ENCODE peak calls at places on chromosomes 12 and 14, in ten cellular contexts. J, A, P, H, E, B, Z, L, D and C are unnamed samples.

GRCh38 chr12:132322206-132323132 is 6.9 kb downstream of the GALNT9 start:
- DNase-seq in J (no peak), H (no peak), A (no peak), D (peak), E (no peak), B (peak), P (no peak), L (no peak), Z (no peak), C (no peak)

GRCh38 chr14:37888234-37888633 is 292.8 kb downstream of the TTC6 start:
- DNase-seq in B (no peak), Z (no peak), P (no peak), D (no peak), A (no peak), L (no peak), H (no peak), E (no peak), J (no peak), C (no peak)

GRCh38 chr12:578743-579449 is 84.3 kb downstream of the NINJ2 start:
- DNase-seq in B (no peak), H (no peak), L (peak), A (no peak), D (no peak), J (no peak), Z (no peak), P (no peak), E (no peak), C (no peak)

GRCh38 chr12:124185970-124186686 is 108.8 kb upstream of the RFLNA start:
- DNase-seq in J (no peak), A (no peak), P (no peak), D (no peak), L (no peak), Z (peak), E (no peak), H (peak), B (peak), C (no peak)

GRCh38 chr12:67989184-67989965 is at the start of gene IFNG-AS1:
- DNase-seq in E (no peak), Z (no peak), A (no peak), J (no peak), L (no peak), H (no peak), P (no peak), B (no peak), D (no peak), C (no peak)

GRCh38 chr12:116382456-116382902 is 105.0 kb upstream of the MED13L start:
- DNase-seq in L (no peak), E (no peak), A (no peak), J (no peak), H (no peak), Z (peak), P (no peak), D (no peak), B (no peak), C (peak)

GRCh38 chr12:6979021-6979420 is 8.3 kb downstream of the EMG1 start:
- DNase-seq in E (no peak), P (no peak), B (no peak), J (no peak), L (no peak), A (no peak), D (no peak), H (no peak), Z (no peak), C (no peak)

GRCh38 chr14:24900281-24900868 is 149.6 kb downstream of the STXBP6 start:
- DNase-seq in L (no peak), Z (no peak), D (peak), A (peak), J (no peak), H (no peak), B (no peak), P (no peak), E (no peak), C (peak)

GRCh38 chr12:104763163-104763805 is 194.8 kb downstream of the SLC41A2 start:
- DNase-seq in D (no peak), Z (no peak), H (no peak), J (no peak), P (no peak), A (no peak), B (no peak), L (no peak), E (no peak), C (peak)

GRCh38 chr12:125142601-125143000 is 77.4 kb downstream of the AACS start:
- DNase-seq in D (no peak), J (no peak), B (no peak), E (no peak), Z (no peak), P (no peak), H (no peak), A (no peak), L (no peak), C (peak)

GRCh38 chr12:52566847-52567291 is 6.8 kb downstream of the KRT74 start:
- DNase-seq in D (no peak), L (no peak), B (peak), Z (no peak), J (no peak), P (no peak), H (no peak), A (no peak), E (peak), C (no peak)

GRCh38 chr14:21025374-21026151 is 702 bp upstream of the NDRG2 start:
- DNase-seq in A (no peak), H (peak), E (peak), D (no peak), J (no peak), P (peak), Z (peak), B (peak), L (peak), C (no peak)

GRCh38 chr12:123398177-123398916 is 14.4 kb downstream of the KMT5A start:
- DNase-seq in D (peak), B (no peak), Z (no peak), L (peak), A (peak), E (no peak), P (no peak), H (peak), J (peak), C (peak)

GRCh38 chr12:9273276-9273675 is 65.1 kb upstream of the PZP start:
- DNase-seq in L (no peak), D (peak), E (no peak), A (no peak), H (no peak), Z (no peak), B (no peak), P (no peak), J (no peak), C (peak)

GRCh38 chr14:92963301-92964123 is 40.6 kb downstream of the CHGA start:
- DNase-seq in Z (peak), D (peak), J (no peak), P (no peak), A (no peak), E (no peak), H (no peak), L (no peak), B (peak), C (no peak)

GRCh38 chr14:75566321-75566720 is 12.1 kb upstream of the FLVCR2 start:
- DNase-seq in E (no peak), H (no peak), J (no peak), A (no peak), L (no peak), Z (no peak), P (peak), D (no peak), B (no peak), C (peak)

GRCh38 chr14:51609251-51609986 is 42.3 kb upstream of the FRMD6 start:
- DNase-seq in L (no peak), J (no peak), Z (no peak), A (no peak), B (no peak), E (no peak), D (peak), H (no peak), P (no peak), C (no peak)

GRCh38 chr14:101461891-101462290 is 99.4 kb upstream of the DIO3 start:
- DNase-seq in E (no peak), B (peak), J (no peak), D (no peak), L (no peak), Z (no peak), P (no peak), A (no peak), H (peak), C (no peak)

GRCh38 chr12:115920395-115921183 is 356.9 kb downstream of the MED13L start:
- DNase-seq in E (no peak), P (no peak), Z (no peak), J (no peak), B (no peak), D (peak), L (no peak), H (no peak), A (no peak), C (no peak)

GRCh38 chr14:48333221-48333910 is 658.0 kb upstream of the MDGA2 start:
- DNase-seq in L (no peak), P (no peak), Z (no peak), D (no peak), J (no peak), B (no peak), A (no peak), E (no peak), H (no peak), C (no peak)

GRCh38 chr12:8033153-8034044 is 883 bp downstream of the FOXJ2 start:
- DNase-seq in P (no peak), Z (peak), A (no peak), J (peak), L (no peak), H (no peak), D (peak), E (peak), B (peak), C (peak)

GRCh38 chr12:110590059-110590458 is 6.9 kb upstream of the PPTC7 start:
- DNase-seq in Z (no peak), B (no peak), A (no peak), D (no peak), E (no peak), J (no peak), H (no peak), P (no peak), L (no peak), C (no peak)

GRCh38 chr12:110582286-110583136 is 607 bp downstream of the PPTC7 start:
- DNase-seq in P (peak), Z (peak), L (peak), J (peak), A (no peak), H (peak), B (peak), D (peak), E (peak), C (peak)

GRCh38 chr12:110583137-110584059 is at the start of gene PPTC7:
- DNase-seq in B (peak), P (peak), D (peak), E (peak), L (peak), A (peak), J (peak), H (peak), Z (peak), C (peak)

GRCh38 chr12:110581951-110582285 is 1.2 kb downstream of the PPTC7 start:
- DNase-seq in B (no peak), H (no peak), J (no peak), L (no peak), P (no peak), E (peak), A (no peak), D (no peak), Z (no peak), C (no peak)

GRCh38 chr12:110585231-110585799 is 2.2 kb upstream of the PPTC7 start:
- DNase-seq in H (no peak), Z (peak), B (no peak), D (peak), E (no peak), A (no peak), J (no peak), L (no peak), P (no peak), C (peak)
- H3K4me3 ChIP-seq in H (no peak), Z (no peak), B (no peak), D (no peak), E (no peak), A (no peak), J (no peak), L (no peak), P (no peak), C (no peak)

GRCh38 chr14:100164808-100165207 is 5.4 kb upstream of the DEGS2 start:
- DNase-seq in E (no peak), D (no peak), J (no peak), H (no peak), B (no peak), P (no peak), A (no peak), Z (no peak), L (no peak), C (no peak)

GRCh38 chr14:100170880-100171279 is 11.4 kb upstream of the DEGS2 start:
- DNase-seq in E (no peak), L (no peak), J (no peak), D (no peak), Z (no peak), H (no peak), A (no peak), P (no peak), B (no peak), C (no peak)

GRCh38 chr14:100168515-100168914 is 9.1 kb upstream of the DEGS2 start:
- DNase-seq in L (no peak), P (no peak), D (no peak), Z (no peak), J (no peak), A (no peak), H (no peak), E (peak), B (no peak), C (no peak)

GRCh38 chr14:100165376-100165775 is 5.9 kb upstream of the DEGS2 start:
- DNase-seq in J (peak), B (no peak), P (no peak), H (peak), D (no peak), Z (no peak), A (no peak), L (peak), E (no peak), C (no peak)

DNA sequence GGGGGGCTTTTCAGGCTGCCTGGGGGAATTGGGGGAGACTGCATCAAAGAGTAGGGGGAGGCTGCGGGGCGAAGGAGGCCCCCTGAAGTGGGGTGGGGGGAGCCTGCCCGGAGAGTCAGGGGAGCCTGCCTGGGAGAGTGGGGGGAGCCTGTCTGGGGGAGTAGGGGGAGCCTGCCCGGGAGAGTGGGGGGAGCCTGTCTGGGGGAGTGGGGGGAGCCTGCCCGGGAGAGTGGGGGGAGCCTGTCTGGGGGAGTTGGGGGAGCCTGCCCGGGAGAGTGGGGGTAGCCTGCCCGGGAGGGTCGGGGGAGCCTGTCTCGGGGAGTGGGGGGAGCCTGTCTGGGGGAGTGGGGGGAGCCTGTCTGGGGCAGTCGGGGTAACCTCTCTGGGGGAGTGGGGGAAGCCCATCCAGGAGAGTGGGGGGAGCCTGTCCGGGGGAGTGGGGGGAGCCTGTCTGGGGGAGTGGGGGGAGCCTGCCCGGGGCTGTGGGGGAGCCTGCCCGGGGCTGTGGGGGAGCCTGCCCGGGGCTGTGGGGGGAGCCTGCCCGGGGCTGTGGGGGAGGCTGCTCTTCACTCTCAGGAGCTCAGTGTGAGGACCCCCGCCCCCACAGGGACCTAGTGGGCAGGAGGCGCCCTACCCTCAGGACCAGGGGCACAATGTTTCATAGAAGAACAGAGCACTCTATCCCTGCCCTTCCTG is 6.5 kb upstream of the DEGS2 start:
- DNase-seq in Z (no peak), D (no peak), H (no peak), P (no peak), L (peak), A (no peak), E (peak), J (no peak), B (no peak), C (no peak)
- H3K4me3 ChIP-seq in Z (no peak), D (no peak), H (peak), P (peak), L (peak), A (no peak), E (peak), J (peak), B (peak), C (no peak)

GRCh38 chr12:77943466-77943865 is 112.8 kb downstream of the NAV3 start:
- DNase-seq in B (no peak), E (no peak), A (no peak), Z (no peak), L (no peak), D (peak), J (no peak), P (no peak), H (no peak), C (peak)

GRCh38 chr12:77940011-77940423 is 109.3 kb downstream of the NAV3 start:
- DNase-seq in E (no peak), Z (no peak), A (peak), D (peak), B (no peak), H (no peak), J (no peak), L (no peak), P (no peak), C (peak)

GRCh38 chr12:77941396-77941795 is 110.7 kb downstream of the NAV3 start:
- DNase-seq in D (peak), Z (no peak), P (no peak), L (no peak), B (no peak), H (no peak), E (no peak), J (no peak), A (no peak), C (no peak)

GRCh38 chr12:77938301-77938700 is 107.6 kb downstream of the NAV3 start:
- DNase-seq in Z (no peak), J (no peak), H (no peak), D (no peak), A (no peak), L (no peak), P (no peak), B (no peak), E (no peak), C (no peak)

DNA sequence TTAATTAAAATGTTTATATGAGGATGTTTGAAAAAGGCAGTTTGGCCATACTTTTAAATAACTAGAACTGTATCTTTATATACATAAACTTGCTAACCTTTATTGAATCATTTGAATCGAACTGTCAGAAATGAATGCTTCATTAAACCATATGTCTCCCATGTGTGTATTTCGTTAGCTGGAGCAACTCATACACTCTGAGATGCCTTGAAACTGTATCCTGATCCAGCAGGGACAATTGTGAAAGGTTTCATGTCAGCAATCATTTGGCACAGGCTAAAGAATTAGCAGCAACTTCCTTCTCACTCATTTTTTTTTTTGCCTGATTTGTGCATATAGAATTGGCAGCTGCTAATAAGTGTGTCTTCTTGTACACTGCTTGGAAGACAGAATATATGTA is 109.9 kb downstream of the NAV3 start:
- DNase-seq in E (no peak), A (no peak), B (no peak), Z (no peak), L (no peak), P (no peak), D (no peak), J (no peak), H (no peak), C (peak)
- H3K4me3 ChIP-seq in E (no peak), A (peak), B (no peak), Z (no peak), L (no peak), P (no peak), D (peak), J (no peak), H (no peak), C (peak)

GRCh38 chr14:105051182-105052109 is 13.8 kb downstream of the GPR132 start:
- DNase-seq in H (no peak), L (no peak), J (no peak), E (no peak), B (peak), A (no peak), Z (no peak), P (no peak), D (no peak), C (no peak)
- H3K4me3 ChIP-seq in H (no peak), L (no peak), J (no peak), E (no peak), B (no peak), A (no peak), Z (no peak), P (no peak), D (no peak), C (no peak)

DNA sequence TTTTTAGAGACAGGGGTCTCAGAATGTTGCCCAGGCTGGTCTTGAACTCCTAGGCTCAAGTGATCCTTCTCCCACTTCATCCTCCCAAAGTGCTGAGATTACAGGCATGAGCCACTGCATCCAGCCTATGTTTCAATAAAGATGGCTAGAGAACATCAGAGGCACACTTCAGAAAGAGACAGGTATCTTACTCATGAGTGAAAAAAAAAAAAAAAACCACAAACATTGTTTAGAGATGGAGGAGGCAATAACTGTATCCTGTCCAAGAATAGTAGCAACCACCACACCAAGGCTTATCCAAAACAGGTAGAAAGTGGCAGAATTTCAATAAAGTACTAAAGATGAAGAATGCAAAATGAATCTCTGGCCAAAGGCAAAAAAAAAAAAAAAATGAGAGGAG is 30.3 kb downstream of the EEA1 start:
- DNase-seq in E (no peak), D (no peak), B (no peak), H (no peak), J (no peak), Z (no peak), P (no peak), A (no peak), L (no peak), C (peak)
- H3K4me3 ChIP-seq in E (no peak), D (no peak), B (no peak), H (no peak), J (no peak), Z (no peak), P (no peak), A (no peak), L (no peak), C (no peak)

DNA sequence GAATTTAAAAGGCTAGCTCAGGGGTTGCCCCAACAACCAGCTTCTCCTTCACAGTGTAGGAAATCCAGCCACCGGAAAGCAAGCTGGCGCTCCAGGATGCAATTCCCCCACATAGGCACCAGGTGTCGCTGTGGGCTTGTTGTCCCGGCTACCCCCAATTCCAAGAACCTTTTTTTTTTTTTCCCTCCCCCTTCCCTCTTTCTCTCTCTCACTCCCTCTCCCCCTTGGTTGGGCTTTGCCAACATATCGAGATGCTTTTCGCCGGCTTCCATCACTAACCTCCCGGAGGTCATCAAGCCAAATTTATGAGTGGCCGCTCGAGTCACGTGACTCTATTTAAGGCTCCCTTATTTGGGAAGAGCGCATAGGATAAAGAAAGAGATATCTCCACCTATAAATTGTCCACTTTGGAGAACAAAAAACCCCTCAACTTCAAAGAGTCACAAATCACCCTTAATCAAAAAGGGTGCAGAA is at the start of gene HOXC5:
- DNase-seq in D (peak), L (peak), E (peak), H (peak), B (peak), J (peak), Z (peak), P (peak), A (peak), C (peak)
- H3K4me3 ChIP-seq in D (peak), L (peak), E (no peak), H (peak), B (peak), J (peak), Z (no peak), P (peak), A (no peak), C (peak)

DNA sequence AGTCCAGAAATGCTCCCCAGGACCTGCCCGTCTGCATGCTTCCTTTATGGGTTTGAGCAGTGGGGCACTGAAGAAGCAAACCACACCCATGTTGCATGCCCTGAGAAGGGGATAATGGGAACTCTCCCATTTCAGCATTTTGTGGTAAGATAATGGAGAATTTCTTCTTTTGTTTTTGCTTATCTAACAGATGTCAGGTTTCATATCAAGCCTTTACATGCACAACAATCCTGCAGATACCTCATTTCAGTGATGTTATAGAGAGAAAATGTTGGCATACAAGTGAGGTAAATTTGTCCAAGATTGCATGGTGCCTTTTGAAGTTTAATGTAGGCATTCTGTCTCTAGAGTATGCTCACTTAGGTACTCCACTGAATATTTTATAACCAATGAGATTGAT is 177.0 kb downstream of the ALX1 start:
- DNase-seq in P (no peak), D (no peak), H (no peak), E (no peak), J (no peak), A (no peak), L (no peak), B (no peak), Z (no peak), C (no peak)
- H3K4me3 ChIP-seq in P (no peak), D (no peak), H (no peak), E (no peak), J (no peak), A (no peak), L (no peak), B (no peak), Z (no peak), C (no peak)